ENCODE peak calls at places on chromosomes 2 and 18, in four cellular contexts. N is neural progenitor cell, S is astrocyte of the cerebellum, L is HFF-Myc. O is an unnamed sample.

GRCh38 chr2:20184067-20184938 is 40.6 kb downstream of the SDC1 start:
- DNase-seq in S (peak), N (no peak), L (no peak), O (no peak)

GRCh38 chr18:76823166-76823539 is 796 bp downstream of the ZNF236 start:
- DNase-seq in L (no peak), N (no peak), S (no peak), O (no peak)

GRCh38 chr2:72136933-72137497 is 10.6 kb downstream of the CYP26B1 start:
- DNase-seq in L (no peak), S (no peak), N (no peak), O (no peak)

GRCh38 chr2:72962911-72963310 is 45.6 kb downstream of the EMX1 start:
- DNase-seq in N (no peak), S (no peak), L (no peak), O (no peak)

GRCh38 chr2:219996366-219996765 is 368.9 kb downstream of the SLC4A3 start:
- DNase-seq in L (no peak), N (no peak), S (no peak), O (no peak)

GRCh38 chr2:96470636-96471035 is 34.5 kb downstream of the NEURL3 start:
- DNase-seq in S (no peak), L (no peak), N (peak), O (peak)

GRCh38 chr2:69087211-69087911 is 74.4 kb downstream of the ANTXR1 start:
- DNase-seq in L (no peak), S (no peak), N (no peak), O (no peak)

GRCh38 chr2:31428001-31428418 is 13.5 kb upstream of the XDH start:
- DNase-seq in N (no peak), S (no peak), L (no peak), O (no peak)

GRCh38 chr2:222468338-222468737 is 44.0 kb downstream of the SGPP2 start:
- DNase-seq in N (no peak), S (no peak), L (no peak), O (no peak)

GRCh38 chr18:5238371-5238758 is 41.3 kb upstream of the AKAIN1 start:
- DNase-seq in N (peak), L (no peak), S (no peak), O (peak)

GRCh38 chr2:233449071-233449901 is 95.0 kb downstream of the DGKD start:
- DNase-seq in N (peak), S (peak), L (no peak), O (no peak)

GRCh38 chr2:197675711-197676188 is 363 bp upstream of the RFTN2 start:
- DNase-seq in S (peak), N (peak), L (no peak), O (no peak)

GRCh38 chr18:57220485-57220884 is 73.6 kb downstream of the BOD1L2 start:
- DNase-seq in S (no peak), L (no peak), N (peak), O (no peak)

GRCh38 chr18:50944245-50944917 is 23.5 kb upstream of the ELAC1 start:
- DNase-seq in L (no peak), S (no peak), N (no peak), O (no peak)

GRCh38 chr2:198368089-198368488 is 563.7 kb downstream of the PLCL1 start:
- DNase-seq in L (no peak), N (no peak), S (no peak), O (no peak)

GRCh38 chr2:105765415-105766299 is 20.9 kb downstream of the NCK2 start:
- DNase-seq in N (no peak), S (no peak), L (no peak), O (no peak)

GRCh38 chr18:75314117-75314516 is 103.5 kb downstream of the TSHZ1 start:
- DNase-seq in N (no peak), S (no peak), L (no peak), O (no peak)

GRCh38 chr2:223232896-223233295 is 180.9 kb downstream of the KCNE4 start:
- DNase-seq in L (no peak), N (no peak), S (no peak), O (no peak)

GRCh38 chr2:160029270-160029628 is 33.2 kb downstream of the PLA2R1 start:
- DNase-seq in L (no peak), N (no peak), S (no peak), O (no peak)

GRCh38 chr18:26706796-26707406 is 158.5 kb upstream of the KCTD1 start:
- DNase-seq in N (no peak), L (no peak), S (no peak), O (no peak)

GRCh38 chr2:16425462-16426336 is 239.9 kb downstream of the CYRIA start:
- DNase-seq in S (no peak), L (no peak), N (no peak), O (peak)

GRCh38 chr2:240568678-240569522 is 616 bp downstream of the RNPEPL1 start:
- DNase-seq in N (peak), L (no peak), S (no peak), O (peak)

GRCh38 chr18:24228661-24229053 is 89.8 kb downstream of the CABYR start:
- DNase-seq in N (no peak), S (no peak), L (no peak), O (no peak)

GRCh38 chr2:70948350-70949003 is 12.8 kb downstream of the ATP6V1B1 start:
- DNase-seq in S (peak), L (peak), N (peak), O (peak)

GRCh38 chr2:218187650-218188025 is 20.9 kb upstream of the CXCR1 start:
- DNase-seq in S (no peak), L (no peak), N (no peak), O (no peak)

GRCh38 chr18:2906522-2907458 is 60.0 kb downstream of the EMILIN2 start:
- DNase-seq in L (no peak), N (peak), S (no peak), O (peak)

GRCh38 chr2:163647300-163647699 is 88.5 kb downstream of the FIGN start:
- DNase-seq in N (no peak), L (no peak), S (no peak), O (no peak)

GRCh38 chr2:66509326-66509811 is 74.4 kb downstream of the MEIS1 start:
- DNase-seq in N (no peak), S (peak), L (peak), O (no peak)

GRCh38 chr18:10453885-10454772 is at the start of gene APCDD1:
- DNase-seq in L (no peak), S (no peak), N (peak), O (peak)

GRCh38 chr18:24413148-24413547 is 13.3 kb upstream of the IMPACT start:
- DNase-seq in S (no peak), N (peak), L (no peak), O (no peak)

GRCh38 chr2:134549104-134549503 is 169.7 kb downstream of the TMEM163 start:
- DNase-seq in S (no peak), L (no peak), N (no peak), O (no peak)

DNA sequence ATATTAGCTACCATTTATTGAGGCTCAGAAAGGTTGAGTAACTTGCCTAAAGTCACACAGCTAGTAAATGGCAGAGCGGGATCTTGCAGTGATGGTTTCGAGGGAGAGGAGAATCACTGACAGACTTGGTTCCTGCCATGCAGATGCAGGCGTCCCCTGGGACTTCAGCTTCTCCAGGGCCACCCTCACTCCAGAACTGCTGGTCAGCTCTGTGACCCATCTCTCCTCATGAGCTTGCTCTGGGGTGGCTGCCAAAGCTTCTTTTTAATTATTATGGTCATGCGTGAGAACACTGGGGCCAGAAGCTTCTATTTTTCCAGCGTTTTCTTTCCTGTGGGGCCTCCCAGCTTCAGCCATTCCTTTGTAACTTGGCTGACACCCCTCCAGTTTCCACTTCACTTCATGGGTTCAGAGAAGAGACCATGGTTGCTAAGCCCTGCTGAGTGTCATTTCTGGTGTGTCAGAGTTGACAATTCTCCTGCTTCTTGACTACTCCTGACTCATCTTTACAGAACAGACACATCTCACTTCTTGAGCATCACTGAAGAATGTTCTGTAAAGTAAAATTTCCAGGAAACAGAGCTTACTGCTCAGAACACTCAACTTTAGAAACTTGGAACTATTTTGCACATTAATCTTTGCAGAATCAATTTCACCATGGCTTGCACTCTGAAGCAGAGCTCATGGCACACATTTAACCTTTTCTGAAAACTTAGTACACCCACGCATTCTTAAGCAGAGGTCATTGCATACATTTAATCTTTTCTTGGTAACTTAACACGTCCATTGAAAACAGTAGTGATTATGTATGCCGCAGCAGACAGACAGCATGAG is 70.4 kb downstream of the IL1R2 start:
- DNase-seq in L (no peak), S (peak), N (no peak), O (no peak)
- H3K4me3 ChIP-seq in L (no peak), S (no peak), N (no peak), O (no peak)

GRCh38 chr18:12079504-12080237 is 14.0 kb upstream of the ANKRD62 start:
- DNase-seq in S (peak), L (no peak), N (no peak), O (peak)

GRCh38 chr18:12074734-12075133 is 18.9 kb upstream of the ANKRD62 start:
- DNase-seq in N (peak), L (no peak), S (no peak), O (no peak)

GRCh38 chr18:12076424-12077140 is 17.1 kb upstream of the ANKRD62 start:
- DNase-seq in N (peak), S (no peak), L (no peak), O (peak)
- TF ChIP-seq CTCF in N (no peak), S (no peak), L (no peak), O (no peak)

GRCh38 chr2:42493468-42493884 is 306 bp downstream of the KCNG3 start:
- DNase-seq in S (no peak), N (no peak), L (no peak), O (no peak)
- H3K4me3 ChIP-seq in S (peak), N (peak), L (peak), O (peak)

DNA sequence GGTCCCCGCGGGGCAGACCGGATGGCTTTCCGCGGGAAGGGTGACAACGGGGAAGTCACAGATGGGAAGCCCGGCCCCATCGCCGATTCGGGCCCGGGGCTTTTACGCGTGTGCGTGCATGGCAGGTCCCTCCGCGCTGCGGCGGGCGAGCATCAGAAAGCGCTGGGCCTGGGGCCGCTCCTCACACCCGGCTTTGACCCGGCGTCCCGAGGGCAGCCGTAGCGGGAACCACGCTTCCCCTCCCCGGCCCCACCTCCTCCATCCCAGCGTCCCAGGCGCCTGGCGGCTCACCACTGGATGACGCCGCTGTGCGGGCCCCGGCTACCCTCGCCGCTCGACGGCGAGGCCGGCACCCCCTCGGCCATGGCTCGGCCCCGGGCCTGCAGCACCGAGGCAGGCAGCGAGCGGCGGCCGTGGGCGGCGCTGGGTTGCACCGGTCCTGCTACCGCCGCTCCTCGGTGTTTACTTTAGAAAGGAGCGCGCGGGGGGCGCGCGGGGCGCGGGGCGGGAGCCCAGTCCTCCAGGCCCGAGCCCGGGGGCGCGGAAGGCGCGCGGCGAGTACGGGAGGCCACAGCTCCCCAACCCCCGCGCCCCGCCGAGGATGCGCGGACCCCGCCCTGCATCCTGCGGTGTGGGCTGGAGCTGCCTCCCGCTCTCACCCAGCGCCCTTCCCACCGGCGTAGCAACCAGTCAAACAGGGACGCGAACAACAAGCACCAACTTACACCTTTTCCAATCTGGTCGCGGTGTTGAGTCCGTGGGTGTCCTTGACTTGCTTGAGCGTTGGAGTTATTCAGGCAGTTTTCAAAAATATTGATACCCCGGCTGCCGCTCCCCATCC is 781 bp downstream of the RFX8 start:
- DNase-seq in N (peak), L (no peak), S (no peak), O (peak)
- TF ChIP-seq CTCF in N (no peak), L (no peak), S (no peak), O (no peak)

GRCh38 chr2:138782378-138782777 is 2.2 kb upstream of the NXPH2 start:
- DNase-seq in N (no peak), S (no peak), L (no peak), O (no peak)
- H3K4me3 ChIP-seq in N (no peak), S (no peak), L (no peak), O (no peak)

DNA sequence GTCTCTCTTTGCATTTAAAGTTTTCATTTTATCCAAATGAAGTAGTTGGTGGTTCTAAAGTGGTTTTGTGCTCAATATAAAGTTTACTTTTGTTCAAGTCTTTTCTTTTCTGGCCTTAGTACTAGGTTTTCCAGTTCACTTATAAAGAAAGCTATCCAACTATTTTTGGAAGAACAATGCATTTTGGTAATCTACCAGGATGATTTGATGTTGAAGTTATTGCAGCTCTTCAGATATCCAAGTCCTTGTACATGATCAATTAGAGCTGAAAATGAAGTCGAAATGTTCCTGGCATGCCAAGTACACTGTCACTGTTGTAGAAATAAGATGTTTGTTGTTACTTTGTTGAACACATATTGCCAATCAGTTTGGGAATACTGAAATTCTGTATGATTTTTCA is 232.5 kb downstream of the MREG start:
- DNase-seq in S (no peak), N (no peak), L (no peak), O (no peak)
- TF ChIP-seq CTCF in S (no peak), N (no peak), L (no peak), O (no peak)

GRCh38 chr2:37670378-37671012 is 947 bp downstream of the CDC42EP3 start:
- DNase-seq in L (no peak), S (no peak), N (peak), O (no peak)

GRCh38 chr2:37671013-37671815 is at the start of gene CDC42EP3:
- DNase-seq in N (peak), L (no peak), S (no peak), O (peak)

GRCh38 chr2:37667704-37668103 is 3.7 kb downstream of the CDC42EP3 start:
- DNase-seq in L (no peak), S (no peak), N (no peak), O (no peak)

GRCh38 chr2:37671816-37672103 is 318 bp upstream of the CDC42EP3 start:
- DNase-seq in S (no peak), N (no peak), L (no peak), O (no peak)

DNA sequence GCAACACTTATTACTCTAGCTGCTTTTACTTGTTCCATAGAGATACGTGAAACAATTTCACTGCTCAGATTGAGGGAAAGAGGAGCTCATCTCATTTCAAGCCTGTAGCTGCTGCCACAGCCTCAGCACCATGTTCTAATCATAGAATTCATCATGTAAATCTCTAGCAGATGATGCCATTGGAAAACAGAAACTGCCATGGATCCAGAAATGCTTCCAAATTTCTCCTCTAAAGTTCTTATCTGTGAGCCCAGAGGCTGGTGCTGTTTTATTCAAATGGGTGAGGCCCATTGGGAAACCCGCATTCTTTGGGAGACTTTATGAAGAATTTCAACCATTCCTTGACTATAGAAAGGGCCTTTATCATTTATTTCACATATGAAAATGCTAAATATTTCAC is 1.9 kb downstream of the CDC42EP3 start:
- DNase-seq in L (no peak), S (no peak), N (no peak), O (no peak)
- H3K4me3 ChIP-seq in L (peak), S (peak), N (peak), O (no peak)

GRCh38 chr2:141554810-141555209 is 576.0 kb downstream of the LRP1B start:
- DNase-seq in S (peak), N (peak), L (peak), O (no peak)
- TF ChIP-seq CTCF in S (peak), N (peak), L (peak), O (no peak)

O was measured in pancreas.